ENCODE peak calls at places on chromosomes 6 and 20, in seven cellular contexts. One of them, this sample, is unnamed. For H3K27me3, the result is how much of the 10 kb centered on the place peaks cover.

GRCh38 chr6:52872031-52872430 is 31.4 kb upstream of the GSTA5 start:
- DNase-seq in CD8-positive, alpha-beta T cell: no peak
- DNase-seq in ovary: no peak
- DNase-seq in fibroblast of lung: no peak
- DNase-seq in HL-60: no peak
- DNase-seq in suprapubic skin: no peak
- DNase-seq in adrenal gland: no peak
- DNase-seq in this sample: no peak

GRCh38 chr6:149990672-149991402 is 27.1 kb downstream of the ULBP1 start:
- DNase-seq in CD8-positive, alpha-beta T cell: no peak
- DNase-seq in ovary: no peak
- DNase-seq in fibroblast of lung: no peak
- DNase-seq in HL-60: no peak
- DNase-seq in suprapubic skin: no peak
- DNase-seq in adrenal gland: no peak
- DNase-seq in this sample: no peak

GRCh38 chr6:160139420-160139851 is 17.8 kb downstream of the SLC22A1 start:
- DNase-seq in CD8-positive, alpha-beta T cell: no peak
- DNase-seq in ovary: peak
- DNase-seq in fibroblast of lung: peak
- DNase-seq in HL-60: no peak
- DNase-seq in suprapubic skin: no peak
- DNase-seq in adrenal gland: peak
- DNase-seq in this sample: no peak

GRCh38 chr20:10902174-10902573 is 228.4 kb upstream of the JAG1 start:
- DNase-seq in CD8-positive, alpha-beta T cell: no peak
- DNase-seq in ovary: no peak
- DNase-seq in fibroblast of lung: no peak
- DNase-seq in HL-60: no peak
- DNase-seq in suprapubic skin: no peak
- DNase-seq in adrenal gland: no peak
- DNase-seq in this sample: no peak

GRCh38 chr6:166420351-166420750 is 37.6 kb upstream of the MPC1 start:
- DNase-seq in CD8-positive, alpha-beta T cell: no peak
- DNase-seq in ovary: no peak
- DNase-seq in fibroblast of lung: peak
- DNase-seq in HL-60: peak
- DNase-seq in suprapubic skin: no peak
- DNase-seq in adrenal gland: no peak
- DNase-seq in this sample: no peak

GRCh38 chr6:37168809-37169457 is 1.0 kb upstream of the PIM1 start:
- DNase-seq in CD8-positive, alpha-beta T cell: peak
- DNase-seq in ovary: no peak
- DNase-seq in fibroblast of lung: no peak
- DNase-seq in HL-60: no peak
- DNase-seq in suprapubic skin: no peak
- DNase-seq in adrenal gland: peak
- DNase-seq in this sample: peak

GRCh38 chr6:130494745-130495144 is 128.9 kb downstream of the TMEM200A start:
- DNase-seq in CD8-positive, alpha-beta T cell: no peak
- DNase-seq in ovary: no peak
- DNase-seq in fibroblast of lung: peak
- DNase-seq in HL-60: no peak
- DNase-seq in suprapubic skin: no peak
- DNase-seq in adrenal gland: no peak
- DNase-seq in this sample: no peak

GRCh38 chr6:116376149-116376548 is 5.4 kb downstream of the DSE start:
- DNase-seq in CD8-positive, alpha-beta T cell: no peak
- DNase-seq in ovary: no peak
- DNase-seq in fibroblast of lung: no peak
- DNase-seq in HL-60: no peak
- DNase-seq in suprapubic skin: no peak
- DNase-seq in adrenal gland: no peak
- DNase-seq in this sample: peak

GRCh38 chr6:99613705-99614429 is 7.2 kb downstream of the PRDM13 start:
- DNase-seq in CD8-positive, alpha-beta T cell: no peak
- DNase-seq in ovary: no peak
- DNase-seq in fibroblast of lung: no peak
- DNase-seq in HL-60: no peak
- DNase-seq in suprapubic skin: no peak
- DNase-seq in adrenal gland: no peak
- DNase-seq in this sample: no peak

GRCh38 chr6:3801960-3802359 is 47.2 kb upstream of the FAM50B start:
- DNase-seq in CD8-positive, alpha-beta T cell: no peak
- DNase-seq in ovary: no peak
- DNase-seq in fibroblast of lung: no peak
- DNase-seq in HL-60: no peak
- DNase-seq in suprapubic skin: no peak
- DNase-seq in adrenal gland: no peak
- DNase-seq in this sample: no peak

GRCh38 chr6:155261146-155261900 is 2.5 kb upstream of the CLDN20 start:
- DNase-seq in CD8-positive, alpha-beta T cell: no peak
- DNase-seq in ovary: no peak
- DNase-seq in fibroblast of lung: peak
- DNase-seq in HL-60: no peak
- DNase-seq in suprapubic skin: no peak
- DNase-seq in adrenal gland: peak
- DNase-seq in this sample: no peak

GRCh38 chr6:5203571-5203970 is 57.2 kb downstream of the LYRM4 start:
- DNase-seq in CD8-positive, alpha-beta T cell: no peak
- DNase-seq in ovary: no peak
- DNase-seq in fibroblast of lung: no peak
- DNase-seq in HL-60: no peak
- DNase-seq in suprapubic skin: no peak
- DNase-seq in adrenal gland: no peak
- DNase-seq in this sample: no peak

GRCh38 chr6:149563203-149563927 is 2.8 kb upstream of the GINM1 start:
- DNase-seq in CD8-positive, alpha-beta T cell: no peak
- DNase-seq in ovary: no peak
- DNase-seq in fibroblast of lung: peak
- DNase-seq in HL-60: no peak
- DNase-seq in suprapubic skin: no peak
- DNase-seq in adrenal gland: peak
- DNase-seq in this sample: no peak

DNA sequence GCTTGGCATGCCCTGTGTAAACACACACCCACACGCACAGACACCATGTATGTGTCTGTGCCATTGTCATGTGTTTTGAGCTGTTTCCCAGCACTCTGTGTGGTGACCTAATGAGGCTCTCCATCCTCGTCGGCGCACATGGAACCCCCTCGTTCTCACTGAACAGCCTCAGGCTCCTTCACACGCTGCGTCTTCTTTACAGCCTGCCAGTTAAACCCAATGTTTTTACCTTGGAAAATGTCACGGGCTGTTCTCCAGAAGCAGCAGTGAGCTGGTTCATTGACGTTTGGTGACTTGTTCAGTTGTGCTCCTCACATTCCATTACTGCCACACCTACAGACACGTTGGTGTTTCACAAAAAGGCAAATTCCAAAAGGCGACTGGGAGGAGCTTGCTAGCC is 201.0 kb upstream of the FOXQ1 start:
- DNase-seq in CD8-positive, alpha-beta T cell: no peak
- DNase-seq in ovary: no peak
- DNase-seq in fibroblast of lung: no peak
- DNase-seq in HL-60: no peak
- DNase-seq in suprapubic skin: no peak
- DNase-seq in adrenal gland: no peak
- DNase-seq in this sample: peak
- H3K27ac ChIP-seq in CD8-positive, alpha-beta T cell: no peak
- H3K27ac ChIP-seq in ovary: no peak
- H3K27ac ChIP-seq in fibroblast of lung: no peak
- H3K27ac ChIP-seq in HL-60: no peak
- H3K27ac ChIP-seq in suprapubic skin: peak
- H3K27ac ChIP-seq in adrenal gland: no peak
- H3K27ac ChIP-seq in this sample: peak

GRCh38 chr20:57559286-57559627 is 1.7 kb upstream of the PCK1 start:
- DNase-seq in CD8-positive, alpha-beta T cell: no peak
- DNase-seq in ovary: no peak
- DNase-seq in fibroblast of lung: no peak
- DNase-seq in HL-60: no peak
- DNase-seq in suprapubic skin: no peak
- DNase-seq in adrenal gland: no peak
- DNase-seq in this sample: no peak

GRCh38 chr20:57558614-57559285 is 2.2 kb upstream of the PCK1 start:
- DNase-seq in CD8-positive, alpha-beta T cell: no peak
- DNase-seq in ovary: no peak
- DNase-seq in fibroblast of lung: no peak
- DNase-seq in HL-60: no peak
- DNase-seq in suprapubic skin: no peak
- DNase-seq in adrenal gland: no peak
- DNase-seq in this sample: no peak

GRCh38 chr20:57561356-57562279 is 708 bp downstream of the PCK1 start:
- DNase-seq in CD8-positive, alpha-beta T cell: no peak
- DNase-seq in ovary: no peak
- DNase-seq in fibroblast of lung: no peak
- DNase-seq in HL-60: no peak
- DNase-seq in suprapubic skin: no peak
- DNase-seq in adrenal gland: no peak
- DNase-seq in this sample: no peak

GRCh38 chr20:57559658-57560553 is 1.0 kb upstream of the PCK1 start:
- DNase-seq in CD8-positive, alpha-beta T cell: no peak
- DNase-seq in ovary: no peak
- DNase-seq in fibroblast of lung: no peak
- DNase-seq in HL-60: no peak
- DNase-seq in suprapubic skin: no peak
- DNase-seq in adrenal gland: no peak
- DNase-seq in this sample: no peak

DNA sequence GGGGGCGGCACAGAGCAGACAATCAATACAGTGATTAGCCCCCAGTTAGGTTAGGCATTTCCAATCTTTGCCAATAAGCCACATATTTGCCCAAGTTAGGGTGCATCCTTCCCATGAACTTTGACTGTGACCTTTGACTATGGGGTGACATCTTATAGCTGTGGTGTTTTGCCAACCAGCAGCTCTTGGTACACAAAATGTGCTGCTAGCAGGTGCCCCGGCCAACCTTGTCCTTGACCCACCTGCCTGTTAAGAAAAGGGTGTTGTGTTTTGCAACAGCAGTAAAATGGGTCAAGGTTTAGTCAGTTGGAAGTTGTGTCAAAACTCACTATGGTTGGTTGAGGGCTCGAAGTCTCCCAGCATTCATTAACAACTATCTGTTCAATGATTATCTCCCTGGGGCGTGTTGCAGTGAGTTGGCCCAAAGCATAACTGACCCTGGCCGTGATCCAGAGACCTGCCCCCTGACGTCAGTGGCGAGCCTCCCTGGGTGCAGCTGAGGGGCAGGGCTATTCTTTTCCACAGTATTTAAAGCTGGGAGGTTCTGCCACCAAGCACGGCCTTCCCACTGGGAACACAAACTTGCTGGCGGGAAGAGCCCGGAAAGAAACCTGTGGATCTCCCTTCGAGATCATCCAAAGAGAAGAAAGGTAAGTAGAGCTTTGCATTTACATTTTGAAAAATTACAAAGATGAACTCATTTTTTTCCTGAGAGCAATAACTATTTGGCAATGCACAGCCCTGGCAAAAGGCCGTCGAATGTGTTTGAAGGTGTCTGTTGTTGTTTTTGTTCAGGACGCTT is at the start of gene PCK1:
- DNase-seq in CD8-positive, alpha-beta T cell: no peak
- DNase-seq in ovary: peak
- DNase-seq in fibroblast of lung: no peak
- DNase-seq in HL-60: no peak
- DNase-seq in suprapubic skin: no peak
- DNase-seq in adrenal gland: peak
- DNase-seq in this sample: no peak
- H3K27me3 ChIP-seq in CD8-positive, alpha-beta T cell: under half
- H3K27me3 ChIP-seq in ovary: under half
- H3K27me3 ChIP-seq in fibroblast of lung: under half
- H3K27me3 ChIP-seq in HL-60: under half
- H3K27me3 ChIP-seq in suprapubic skin: under half
- H3K27me3 ChIP-seq in adrenal gland: under half
- H3K27me3 ChIP-seq in this sample: under half

GRCh38 chr6:25878721-25879322 is 4.8 kb upstream of the SLC17A3 start:
- DNase-seq in CD8-positive, alpha-beta T cell: no peak
- DNase-seq in ovary: no peak
- DNase-seq in fibroblast of lung: no peak
- DNase-seq in HL-60: no peak
- DNase-seq in suprapubic skin: no peak
- DNase-seq in adrenal gland: no peak
- DNase-seq in this sample: no peak

GRCh38 chr6:25883536-25883935 is 9.5 kb upstream of the SLC17A3 start:
- DNase-seq in CD8-positive, alpha-beta T cell: no peak
- DNase-seq in ovary: no peak
- DNase-seq in fibroblast of lung: no peak
- DNase-seq in HL-60: no peak
- DNase-seq in suprapubic skin: no peak
- DNase-seq in adrenal gland: peak
- DNase-seq in this sample: no peak

GRCh38 chr6:25883991-25884390 is 9.9 kb upstream of the SLC17A3 start:
- DNase-seq in CD8-positive, alpha-beta T cell: no peak
- DNase-seq in ovary: no peak
- DNase-seq in fibroblast of lung: peak
- DNase-seq in HL-60: no peak
- DNase-seq in suprapubic skin: no peak
- DNase-seq in adrenal gland: peak
- DNase-seq in this sample: no peak

GRCh38 chr6:25880601-25881000 is 6.6 kb upstream of the SLC17A3 start:
- DNase-seq in CD8-positive, alpha-beta T cell: no peak
- DNase-seq in ovary: no peak
- DNase-seq in fibroblast of lung: no peak
- DNase-seq in HL-60: no peak
- DNase-seq in suprapubic skin: no peak
- DNase-seq in adrenal gland: no peak
- DNase-seq in this sample: no peak

GRCh38 chr6:25882066-25882496 is 8.0 kb upstream of the SLC17A3 start:
- DNase-seq in CD8-positive, alpha-beta T cell: peak
- DNase-seq in ovary: peak
- DNase-seq in fibroblast of lung: no peak
- DNase-seq in HL-60: no peak
- DNase-seq in suprapubic skin: no peak
- DNase-seq in adrenal gland: peak
- DNase-seq in this sample: no peak
- TF ChIP-seq CTCF in CD8-positive, alpha-beta T cell: peak
- TF ChIP-seq CTCF in ovary: no peak
- TF ChIP-seq CTCF in fibroblast of lung: no peak
- TF ChIP-seq CTCF in HL-60: no peak
- TF ChIP-seq CTCF in suprapubic skin: no peak
- TF ChIP-seq CTCF in adrenal gland: no peak
- TF ChIP-seq CTCF in this sample: no peak

GRCh38 chr6:11201015-11201414 is 31.5 kb downstream of the NEDD9 start:
- DNase-seq in CD8-positive, alpha-beta T cell: no peak
- DNase-seq in ovary: no peak
- DNase-seq in fibroblast of lung: no peak
- DNase-seq in HL-60: no peak
- DNase-seq in suprapubic skin: no peak
- DNase-seq in adrenal gland: no peak
- DNase-seq in this sample: no peak

GRCh38 chr6:11197846-11198245 is 34.6 kb downstream of the NEDD9 start:
- DNase-seq in CD8-positive, alpha-beta T cell: no peak
- DNase-seq in ovary: no peak
- DNase-seq in fibroblast of lung: no peak
- DNase-seq in HL-60: no peak
- DNase-seq in suprapubic skin: no peak
- DNase-seq in adrenal gland: no peak
- DNase-seq in this sample: no peak

GRCh38 chr6:11197175-11197535 is 35.3 kb downstream of the NEDD9 start:
- DNase-seq in CD8-positive, alpha-beta T cell: no peak
- DNase-seq in ovary: no peak
- DNase-seq in fibroblast of lung: peak
- DNase-seq in HL-60: no peak
- DNase-seq in suprapubic skin: no peak
- DNase-seq in adrenal gland: no peak
- DNase-seq in this sample: no peak

GRCh38 chr6:11200356-11200755 is 32.1 kb downstream of the NEDD9 start:
- DNase-seq in CD8-positive, alpha-beta T cell: no peak
- DNase-seq in ovary: no peak
- DNase-seq in fibroblast of lung: no peak
- DNase-seq in HL-60: no peak
- DNase-seq in suprapubic skin: no peak
- DNase-seq in adrenal gland: no peak
- DNase-seq in this sample: no peak

GRCh38 chr6:11198663-11199603 is 33.5 kb downstream of the NEDD9 start:
- DNase-seq in CD8-positive, alpha-beta T cell: peak
- DNase-seq in ovary: no peak
- DNase-seq in fibroblast of lung: no peak
- DNase-seq in HL-60: no peak
- DNase-seq in suprapubic skin: no peak
- DNase-seq in adrenal gland: no peak
- DNase-seq in this sample: no peak
- H3K27ac ChIP-seq in CD8-positive, alpha-beta T cell: no peak
- H3K27ac ChIP-seq in ovary: no peak
- H3K27ac ChIP-seq in fibroblast of lung: peak
- H3K27ac ChIP-seq in HL-60: no peak
- H3K27ac ChIP-seq in suprapubic skin: peak
- H3K27ac ChIP-seq in adrenal gland: no peak
- H3K27ac ChIP-seq in this sample: no peak

This sample was measured in prostate gland.